ENCODE peak calls at places on chromosomes 4 and X, in ten cellular contexts. W, R, B, A, D, M, X, J, Q and H are unnamed samples.

GRCh38 chr4:145195167-145195952 is 15.0 kb upstream of the OTUD4 start:
- DNase-seq in D (no peak), M (no peak), W (no peak), J (no peak), A (no peak), B (peak; percentile 63), R (no peak), X (no peak), Q (no peak), H (no peak)

GRCh38 chr4:41142356-41142755 is 72.0 kb downstream of the APBB2 start:
- DNase-seq in R (no peak), X (no peak), W (no peak), D (peak; percentile 83), A (no peak), J (peak; percentile 39), B (no peak), Q (no peak), M (no peak), H (no peak)

GRCh38 chr4:110418641-110419040 is 57.3 kb upstream of the ENPEP start:
- DNase-seq in X (peak; percentile 15), Q (no peak), D (no peak), J (no peak), M (no peak), B (peak; percentile 22), A (no peak), W (no peak), R (no peak), H (no peak)

GRCh38 chr4:65063601-65064000 is 606.7 kb downstream of the EPHA5 start:
- DNase-seq in J (no peak), A (no peak), D (no peak), B (no peak), X (no peak), W (no peak), M (no peak), Q (no peak), R (no peak), H (no peak)

GRCh38 chr4:119750771-119751170 is 122.2 kb upstream of the PDE5A start:
- DNase-seq in J (no peak), M (no peak), Q (no peak), D (no peak), W (no peak), B (no peak), X (no peak), R (no peak), A (no peak), H (no peak)

GRCh38 chr4:40333921-40334352 is 1.2 kb upstream of the CHRNA9 start:
- DNase-seq in B (peak; percentile 83), M (no peak), D (no peak), Q (no peak), J (no peak), R (peak; percentile 53), X (peak; percentile 68), W (no peak), A (peak; percentile 94), H (no peak)

GRCh38 chr4:182240161-182241130 is 2.8 kb upstream of the TENM3 start:
- DNase-seq in W (no peak), B (peak; percentile 99), M (no peak), D (no peak), X (no peak), Q (no peak), A (no peak), R (peak; percentile 70), J (no peak), H (peak; percentile 26)

GRCh38 chrX:46812445-46812844 is 24.4 kb upstream of the RP2 start:
- DNase-seq in A (no peak), W (no peak), J (no peak), Q (no peak), X (no peak), R (no peak), D (no peak), M (no peak), B (peak; percentile 23), H (no peak)

GRCh38 chr4:8859550-8860095 is 12.0 kb downstream of the HMX1 start:
- DNase-seq in W (no peak), J (no peak), X (no peak), R (no peak), B (no peak), Q (no peak), M (no peak), D (no peak), A (no peak), H (peak; percentile 18)

GRCh38 chr4:8856835-8857590 is 14.6 kb downstream of the HMX1 start:
- DNase-seq in J (no peak), D (no peak), W (no peak), A (no peak), B (peak; percentile 52), X (no peak), M (no peak), Q (no peak), R (no peak), H (peak; percentile 53)

GRCh38 chr4:8858925-8859210 is 12.8 kb downstream of the HMX1 start:
- DNase-seq in W (no peak), A (no peak), Q (no peak), J (no peak), D (no peak), M (no peak), R (no peak), X (no peak), B (no peak), H (no peak)

GRCh38 chr4:8858188-8858924 is 13.3 kb downstream of the HMX1 start:
- DNase-seq in D (no peak), Q (no peak), A (peak; percentile 28), J (no peak), M (no peak), X (no peak), R (no peak), B (peak; percentile 62), W (no peak), H (peak; percentile 62)

DNA sequence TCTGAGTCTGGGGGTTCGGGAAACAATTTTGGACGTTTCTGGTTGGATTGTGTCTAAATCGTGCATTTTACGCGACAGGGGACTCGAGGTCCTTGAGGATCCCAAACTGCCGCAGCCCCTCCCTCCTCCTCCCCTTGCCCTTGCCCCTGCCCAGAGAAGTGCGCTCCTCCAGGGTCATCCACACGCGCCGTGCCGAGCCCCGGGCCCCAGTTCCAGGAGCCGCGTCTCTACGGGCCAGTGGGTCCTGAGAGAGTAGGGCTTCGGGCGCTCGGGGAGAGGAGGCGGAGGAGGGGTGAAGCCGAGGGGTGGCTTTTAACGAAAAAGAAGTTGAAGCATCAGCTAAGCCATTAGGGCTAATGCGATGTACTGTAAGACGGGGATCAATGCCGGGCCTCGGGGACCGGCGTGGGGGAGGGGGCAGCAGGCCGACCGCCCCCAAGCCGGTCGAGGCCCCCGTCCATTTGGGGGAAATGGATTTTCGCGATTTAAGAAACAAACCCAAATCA is 13.9 kb downstream of the HMX1 start:
- DNase-seq in X (no peak), J (no peak), Q (no peak), B (peak; percentile 52), M (no peak), W (no peak), A (no peak), R (no peak), D (no peak), H (peak; percentile 42)
- H3K4me3 ChIP-seq in X (no peak overlapping the region), J (peak overlapping the region; percentile 47), Q (no peak overlapping the region), B (no peak overlapping the region), M (no peak overlapping the region), W (no peak overlapping the region), A (peak overlapping the region; percentile 23), R (no peak overlapping the region), D (no peak overlapping the region), H (peak overlapping the region; percentile 41)

GRCh38 chr4:6915041-6916005 is 5.7 kb downstream of the TBC1D14 start:
- DNase-seq in R (no peak), A (no peak), X (no peak), M (no peak), Q (no peak), W (no peak), B (no peak), D (no peak), J (no peak), H (no peak)

GRCh38 chr4:6916587-6917444 is 7.2 kb downstream of the TBC1D14 start:
- DNase-seq in R (no peak), M (no peak), W (peak; percentile 56), Q (peak; percentile 64), B (peak; percentile 61), D (no peak), A (peak; percentile 68), X (peak; percentile 48), J (no peak), H (no peak)

GRCh38 chr4:6918345-6918744 is 8.7 kb downstream of the TBC1D14 start:
- DNase-seq in X (no peak), M (no peak), W (no peak), B (no peak), D (no peak), J (no peak), Q (no peak), A (no peak), R (no peak), H (no peak)

GRCh38 chr4:6916069-6916586 is 6.5 kb downstream of the TBC1D14 start:
- DNase-seq in W (no peak), R (no peak), D (no peak), Q (no peak), X (no peak), B (no peak), A (no peak), J (no peak), M (no peak), H (no peak)

DNA sequence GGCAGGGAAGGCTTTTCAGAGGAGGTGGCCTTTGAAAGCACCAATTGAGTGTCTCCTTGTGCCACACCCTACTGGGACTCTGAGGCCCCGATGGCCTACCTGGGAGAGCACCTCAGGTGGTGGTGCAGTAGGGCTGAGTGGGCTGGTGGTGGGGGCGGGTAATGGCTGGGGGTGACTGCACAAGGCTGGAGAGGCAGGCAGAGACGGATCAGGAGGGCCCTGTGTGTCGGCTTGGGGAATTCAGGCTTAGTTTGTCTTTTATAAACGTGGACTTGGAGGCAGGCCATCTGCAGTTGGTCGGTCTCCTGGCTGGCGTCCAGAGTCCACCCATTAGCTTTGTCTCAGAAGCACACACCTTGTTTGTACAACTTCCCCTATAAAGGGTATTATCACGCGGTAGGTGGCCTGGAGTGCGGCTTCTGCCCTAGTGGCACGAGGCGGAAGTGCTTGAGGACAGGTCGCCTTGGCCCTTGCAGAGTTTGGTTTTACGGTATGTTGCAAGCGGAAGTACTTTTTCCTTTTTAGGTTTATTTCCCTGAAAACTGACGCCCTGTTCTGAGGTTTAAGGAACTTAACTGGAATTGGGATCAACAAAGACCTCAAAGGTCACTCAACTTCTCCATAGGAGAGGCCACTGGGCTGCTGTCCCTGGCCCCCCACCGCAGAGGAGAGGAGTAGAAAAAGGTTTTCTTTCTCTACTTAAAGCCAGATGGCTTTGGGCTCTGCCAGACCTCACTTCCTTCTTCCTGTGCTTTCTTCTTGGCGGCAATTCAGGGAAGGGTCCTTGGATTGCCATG is 8.0 kb downstream of the TBC1D14 start:
- DNase-seq in X (peak; percentile 64), A (no peak), Q (no peak), B (peak; percentile 54), J (peak; percentile 61), W (no peak), D (peak; percentile 89), R (no peak), M (peak; percentile 49), H (peak; percentile 62)
- H3K4me3 ChIP-seq in X (no peak overlapping the region), A (no peak overlapping the region), Q (peak overlapping the region; percentile 13), B (no peak overlapping the region), J (no peak overlapping the region), W (peak overlapping the region; percentile 20), D (no peak overlapping the region), R (no peak overlapping the region), M (no peak overlapping the region), H (no peak overlapping the region)

DNA sequence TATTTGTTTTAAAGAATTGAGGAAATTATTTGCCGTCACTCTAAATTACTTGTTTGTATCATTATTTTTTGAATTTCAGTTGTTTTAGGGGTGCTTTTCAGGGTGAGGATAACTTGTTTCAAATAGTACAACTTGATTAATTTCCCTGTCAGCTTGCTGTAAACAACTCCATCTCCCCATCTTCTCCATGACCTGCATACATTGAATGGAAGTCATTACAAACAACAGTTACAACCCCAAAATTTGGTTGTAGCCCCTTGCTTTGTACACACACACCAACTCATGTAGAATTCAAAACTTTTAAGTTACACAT is 1.4 kb downstream of the MTHFD2L start:
- DNase-seq in R (no peak), Q (no peak), A (no peak), J (no peak), B (no peak), M (no peak), D (no peak), W (no peak), X (no peak), H (no peak)
- H3K4me3 ChIP-seq in R (no peak overlapping the region), Q (no peak overlapping the region), A (peak overlapping the region; percentile 58), J (peak overlapping the region; percentile 72), B (no peak overlapping the region), M (no peak overlapping the region), D (no peak overlapping the region), W (no peak overlapping the region), X (peak overlapping the region; percentile 92), H (no peak overlapping the region)

GRCh38 chr4:101020956-101021355 is 326.4 kb downstream of the PPP3CA start:
- DNase-seq in X (no peak), R (peak; percentile 40), M (no peak), J (no peak), A (peak; percentile 91), D (no peak), Q (no peak), B (peak; percentile 70), W (no peak), H (no peak)
- H3K4me3 ChIP-seq in X (no peak overlapping the region), R (no peak overlapping the region), M (no peak overlapping the region), J (no peak overlapping the region), A (no peak overlapping the region), D (no peak overlapping the region), Q (no peak overlapping the region), B (no peak overlapping the region), W (no peak overlapping the region), H (no peak overlapping the region)